ENCODE peak calls at places on chromosomes 6 and 20, in five cellular contexts. U is neural progenitor cell, V is IMR-90, I is A549, O is PC-9. B is an unnamed sample.

GRCh38 chr6:128882991-128883571 is at the start of gene LAMA2:
- DNase-seq in U (peak), V (peak), I (no peak), O (no peak), B (no peak)

GRCh38 chr20:53077373-53078205 is 105.4 kb downstream of the TSHZ2 start:
- DNase-seq in U (no peak), V (no peak), I (no peak), O (peak), B (no peak)

GRCh38 chr6:170205534-170206316 is 85.2 kb downstream of the DLL1 start:
- DNase-seq in U (no peak), V (no peak), I (no peak), O (no peak), B (no peak)

GRCh38 chr6:67854098-67854497 is 781.0 kb upstream of the ADGRB3 start:
- DNase-seq in U (no peak), V (no peak), I (no peak), O (no peak), B (no peak)

GRCh38 chr6:160911949-160912348 is 79.6 kb upstream of the MAP3K4 start:
- DNase-seq in U (no peak), V (no peak), I (no peak), O (no peak), B (no peak)

GRCh38 chr6:12555267-12555666 is 161.3 kb upstream of the PHACTR1 start:
- DNase-seq in U (no peak), V (peak), I (no peak), O (peak), B (no peak)

GRCh38 chr20:53647286-53647821 is 53.7 kb upstream of the ZNF217 start:
- DNase-seq in U (no peak), V (no peak), I (no peak), O (no peak), B (no peak)

GRCh38 chr20:47585087-47585747 is 83.5 kb downstream of the NCOA3 start:
- DNase-seq in U (no peak), V (no peak), I (no peak), O (no peak), B (no peak)

GRCh38 chr20:62792940-62793756 is 3.1 kb upstream of the MRGBP start:
- DNase-seq in U (no peak), V (no peak), I (no peak), O (no peak), B (no peak)

GRCh38 chr6:6407061-6407723 is 86.7 kb upstream of the F13A1 start:
- DNase-seq in U (no peak), V (no peak), I (no peak), O (no peak), B (no peak)

GRCh38 chr6:23097569-23097968 is 528.2 kb downstream of the HDGFL1 start:
- DNase-seq in U (no peak), V (no peak), I (no peak), O (no peak), B (no peak)

GRCh38 chr6:1766663-1767062 is 156.9 kb downstream of the FOXC1 start:
- DNase-seq in U (no peak), V (peak), I (no peak), O (no peak), B (no peak)

DNA sequence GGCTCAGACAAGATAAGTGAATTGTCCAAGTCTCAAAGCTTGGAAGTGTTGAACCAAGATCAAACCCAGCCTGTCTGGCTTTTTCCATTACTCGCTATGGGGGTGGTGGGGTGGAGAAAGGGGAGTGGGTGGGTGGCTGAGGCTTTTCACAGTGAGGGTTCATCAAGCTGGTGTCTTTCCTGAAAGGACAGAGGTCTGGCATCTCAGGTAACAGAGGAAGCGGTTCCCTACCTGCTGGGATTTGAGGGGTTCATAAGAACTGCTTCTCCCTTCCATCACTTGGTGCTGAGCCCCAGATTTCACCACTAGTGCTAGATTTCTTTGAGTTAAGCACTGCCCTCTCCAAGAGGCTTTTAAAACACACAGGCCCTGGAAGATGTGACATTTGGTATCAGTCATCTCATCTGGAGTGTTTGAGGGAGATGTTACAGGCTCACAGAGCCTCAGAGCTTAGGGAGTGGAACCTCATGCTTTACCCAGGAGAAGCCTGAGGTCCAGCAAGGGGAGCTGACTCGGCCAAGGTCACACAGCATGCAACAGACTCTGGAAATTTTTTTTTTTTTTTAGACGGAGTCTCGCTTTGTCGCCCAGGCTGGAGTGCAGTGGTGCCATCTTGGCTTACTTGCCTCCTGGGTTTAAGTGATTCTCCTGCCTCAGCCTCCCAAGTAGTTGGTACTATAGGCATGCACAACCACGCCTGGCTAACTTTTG is 6.0 kb upstream of the VEGFA start:
- DNase-seq in U (no peak), V (no peak), I (no peak), O (no peak), B (no peak)
- H3K4me2 ChIP-seq in U (peak), V (peak), I (no peak), O (no peak), B (no peak)

GRCh38 chr6:165274611-165275010 is 34.8 kb downstream of the C6orf118 start:
- DNase-seq in U (no peak), V (no peak), I (no peak), O (no peak), B (no peak)
- H3K4me2 ChIP-seq in U (no peak), V (no peak), I (no peak), O (no peak), B (no peak)

DNA sequence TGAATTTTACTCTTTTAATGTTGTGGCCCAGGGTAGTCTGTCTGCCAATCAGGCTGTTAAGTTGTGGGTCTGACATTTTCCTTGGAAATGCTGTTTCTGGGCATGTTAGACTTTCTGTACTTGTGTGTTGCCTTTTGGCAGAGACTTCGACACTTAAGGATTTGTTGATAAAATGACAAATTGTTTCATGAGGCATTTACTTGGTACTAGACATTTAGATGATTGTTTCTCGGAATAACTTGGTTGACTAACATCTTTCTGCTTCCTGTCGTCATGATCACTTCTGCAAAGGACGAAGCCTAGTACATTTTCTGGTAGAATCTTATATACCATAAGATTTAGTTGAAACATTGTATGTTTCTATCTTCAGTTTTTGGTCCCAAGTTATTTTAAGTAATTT is 34.1 kb downstream of the UTRN start:
- DNase-seq in U (no peak), V (no peak), I (no peak), O (no peak), B (no peak)
- H3K4me2 ChIP-seq in U (no peak), V (no peak), I (no peak), O (no peak), B (no peak)

DNA sequence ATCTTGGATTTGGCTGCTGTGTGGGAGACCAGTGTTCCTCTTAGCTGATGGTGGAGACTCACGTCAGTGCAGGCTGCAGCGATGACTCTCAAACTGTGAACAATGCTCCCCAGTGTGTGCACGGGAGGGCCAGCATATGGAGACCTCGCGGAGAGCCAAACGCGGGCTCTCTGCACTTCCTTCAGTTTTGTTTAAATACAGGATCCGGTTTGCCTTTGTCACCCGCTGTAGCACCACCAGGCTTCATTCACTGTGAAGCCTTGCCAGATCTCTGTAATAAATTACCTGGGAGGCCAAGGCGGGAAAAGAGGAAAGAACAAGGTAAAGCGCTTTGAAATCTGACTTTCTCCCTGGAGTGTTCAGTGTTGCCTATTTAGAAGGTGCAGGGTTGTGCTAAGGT is 30.7 kb upstream of the TMEM14A start:
- DNase-seq in U (no peak), V (peak), I (no peak), O (no peak), B (no peak)
- H3K4me2 ChIP-seq in U (no peak), V (peak), I (no peak), O (no peak), B (no peak)

GRCh38 chr20:16158090-16158975 is 414.9 kb downstream of the KIF16B start:
- DNase-seq in U (peak), V (no peak), I (no peak), O (no peak), B (no peak)

GRCh38 chr20:16158976-16159286 is 414.3 kb downstream of the KIF16B start:
- DNase-seq in U (no peak), V (no peak), I (no peak), O (no peak), B (no peak)
- H3K4me2 ChIP-seq in U (no peak), V (no peak), I (no peak), O (no peak), B (no peak)

DNA sequence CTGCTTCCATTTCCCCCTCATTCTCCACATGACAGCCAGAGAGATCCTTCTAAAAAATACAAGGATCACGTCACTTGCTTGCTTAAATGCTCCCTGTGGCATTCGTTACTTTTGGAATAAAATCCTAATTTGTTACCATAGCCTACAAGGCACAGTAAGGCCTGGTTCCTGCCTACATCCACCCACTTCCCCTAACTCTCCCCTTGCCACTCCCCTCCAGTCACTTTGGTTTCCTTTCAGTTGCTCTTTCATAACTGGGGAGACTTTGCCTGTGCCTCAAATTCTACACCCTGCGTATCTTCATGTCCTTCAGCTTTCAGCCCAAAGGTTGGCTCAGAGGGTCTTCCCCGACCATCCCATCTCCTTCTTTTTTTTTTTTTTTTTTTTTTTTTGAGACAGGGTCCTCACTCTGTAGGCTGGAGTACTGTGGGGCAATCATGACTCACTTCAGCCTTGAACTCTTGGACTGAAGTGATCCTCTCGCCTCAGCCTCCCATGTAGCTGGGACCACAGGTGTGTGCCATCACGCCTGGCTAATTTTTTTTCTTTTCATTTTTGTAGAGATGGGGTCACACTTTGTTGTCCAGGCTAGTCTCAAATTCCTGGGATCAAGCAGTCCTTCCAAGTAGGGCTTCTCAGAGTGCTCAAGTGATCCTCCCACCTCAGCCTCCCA is 12.5 kb downstream of the ID1 start:
- DNase-seq in U (no peak), V (no peak), I (no peak), O (no peak), B (no peak)
- H3K4me2 ChIP-seq in U (no peak), V (no peak), I (no peak), O (no peak), B (no peak)

GRCh38 chr20:22060610-22061009 is 355.1 kb downstream of the PAX1 start:
- DNase-seq in U (no peak), V (no peak), I (no peak), O (no peak), B (no peak)

GRCh38 chr20:22058746-22059145 is 353.3 kb downstream of the PAX1 start:
- DNase-seq in U (no peak), V (no peak), I (no peak), O (no peak), B (no peak)

DNA sequence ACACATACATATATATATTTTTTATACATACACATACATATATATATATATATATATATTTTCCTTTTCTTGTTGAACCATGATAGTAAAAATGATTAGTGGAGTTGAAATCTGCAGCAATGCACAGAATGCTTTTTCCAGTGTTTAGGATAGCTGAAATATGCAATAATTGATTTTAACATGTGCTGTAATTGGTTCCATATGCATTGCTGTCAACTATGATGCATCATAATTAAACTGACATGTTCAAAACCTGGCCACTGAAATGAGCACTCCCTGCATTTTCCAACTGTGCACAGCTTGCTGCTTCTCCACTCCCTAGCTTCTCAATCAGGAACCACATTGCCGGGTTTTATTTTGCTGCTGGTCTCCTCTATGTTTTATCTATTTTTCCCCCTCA is 358.3 kb downstream of the PAX1 start:
- DNase-seq in U (no peak), V (no peak), I (no peak), O (no peak), B (no peak)
- H3K4me2 ChIP-seq in U (no peak), V (no peak), I (no peak), O (no peak), B (no peak)

GRCh38 chr6:136927313-136927712 is 5.2 kb downstream of the SLC35D3 start:
- DNase-seq in U (peak), V (peak), I (peak), O (no peak), B (no peak)

GRCh38 chr6:136926383-136926782 is 4.3 kb downstream of the SLC35D3 start:
- DNase-seq in U (no peak), V (no peak), I (no peak), O (no peak), B (no peak)

GRCh38 chr6:136932599-136932998 is 10.5 kb downstream of the SLC35D3 start:
- DNase-seq in U (no peak), V (no peak), I (no peak), O (no peak), B (no peak)

DNA sequence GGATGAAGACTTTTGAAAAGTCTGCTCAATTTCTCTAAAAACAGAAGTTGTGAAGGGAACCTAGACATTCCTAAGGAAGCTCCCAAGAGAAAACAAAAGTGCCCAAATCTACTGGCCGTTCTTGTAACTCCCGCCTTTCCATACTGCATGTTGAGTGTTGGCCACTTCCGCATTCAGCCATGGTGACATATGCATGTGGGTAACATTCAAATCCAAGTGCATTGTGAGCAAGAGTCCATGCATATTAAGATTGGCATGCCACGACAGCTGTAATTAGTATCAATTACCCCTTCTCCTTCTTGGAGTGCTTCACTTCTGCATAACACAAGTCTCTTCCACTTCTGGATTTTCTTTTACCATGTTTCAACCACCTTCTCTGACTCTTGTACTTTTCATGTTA is 8.4 kb downstream of the SLC35D3 start:
- DNase-seq in U (no peak), V (no peak), I (no peak), O (no peak), B (no peak)
- H3K4me2 ChIP-seq in U (no peak), V (no peak), I (no peak), O (no peak), B (no peak)

DNA sequence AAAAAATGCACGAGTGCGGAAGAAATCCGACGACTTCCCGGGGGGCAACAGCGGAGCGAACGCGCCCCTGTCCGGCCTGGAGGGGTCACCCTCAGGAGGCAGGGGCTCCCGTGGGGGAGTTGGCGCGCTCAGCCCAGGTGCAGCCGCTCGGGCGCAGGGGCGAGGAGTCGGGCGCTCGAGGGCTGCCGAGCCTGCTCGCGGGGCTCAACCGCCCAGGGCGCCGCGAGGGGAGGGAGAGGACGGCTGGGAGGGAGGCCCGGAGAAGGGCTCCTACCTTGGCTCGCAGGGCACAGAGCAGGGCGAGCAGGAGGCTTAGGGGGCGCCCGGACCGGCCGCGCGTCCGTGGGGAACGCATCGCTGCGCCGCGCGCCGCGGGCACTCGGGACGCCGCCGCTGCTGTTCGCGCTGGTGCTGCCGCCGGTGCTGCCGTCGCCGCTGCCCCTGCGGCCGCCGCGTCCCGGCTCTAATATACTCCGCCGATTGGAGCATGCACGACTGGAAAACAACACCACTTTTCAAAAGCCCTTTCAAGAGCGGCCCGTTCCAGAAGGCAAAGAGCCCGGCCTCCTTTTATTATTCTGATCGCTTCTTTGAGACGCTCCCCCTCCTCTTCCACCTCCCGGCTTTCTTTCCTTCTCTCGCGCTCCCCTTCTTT is 496 bp downstream of the JAG1 start:
- DNase-seq in U (peak), V (no peak), I (no peak), O (no peak), B (peak)
- H3K4me2 ChIP-seq in U (peak), V (peak), I (peak), O (peak), B (peak)

GRCh38 chr20:46210672-46211330 is 92.7 kb downstream of the CD40 start:
- DNase-seq in U (peak), V (no peak), I (no peak), O (no peak), B (no peak)

GRCh38 chr20:46213946-46214830 is 94.1 kb downstream of the CDH22 start:
- DNase-seq in U (no peak), V (no peak), I (peak), O (no peak), B (no peak)

GRCh38 chr20:46212876-46213275 is 94.8 kb downstream of the CD40 start:
- DNase-seq in U (no peak), V (no peak), I (no peak), O (no peak), B (no peak)

GRCh38 chr20:46211331-46211722 is 93.2 kb downstream of the CD40 start:
- DNase-seq in U (no peak), V (no peak), I (no peak), O (no peak), B (no peak)

DNA sequence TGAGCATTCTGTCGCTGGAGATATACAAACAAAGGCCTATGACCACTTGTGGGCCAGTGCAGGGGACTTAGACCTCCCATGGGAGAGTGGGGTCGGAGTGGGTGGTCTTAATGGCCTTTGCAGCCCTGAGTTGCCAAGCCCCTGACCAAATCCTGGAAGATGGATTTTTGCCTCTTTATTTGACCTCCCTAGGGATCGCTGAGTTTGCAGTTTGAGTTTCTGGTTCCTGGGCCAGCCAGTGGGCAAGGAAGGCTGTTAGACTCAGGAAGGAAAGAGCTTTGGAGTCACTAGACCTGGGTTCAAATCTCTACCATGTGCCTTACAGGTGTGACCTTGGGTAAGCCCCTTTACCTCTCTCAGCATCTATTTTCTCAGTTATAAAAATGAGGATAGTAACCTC is 94.1 kb downstream of the CD40 start:
- DNase-seq in U (no peak), V (no peak), I (no peak), O (no peak), B (no peak)
- H3K4me2 ChIP-seq in U (no peak), V (no peak), I (no peak), O (no peak), B (no peak)

B was measured in K562.